ENCODE peak calls at places on chromosomes 13 and 19, in seven cellular contexts. O is GM12891, S is HL-60, U is breast epithelium, M is upper lobe of left lung, R is endothelial cell of umbilical vein, N is transverse colon. D is an unnamed sample.

GRCh38 chr13:106349080-106349841 is 186.2 kb downstream of the EFNB2 start:
- DNase-seq in M (peak), O (no peak), U (no peak), R (peak), S (no peak), N (peak), D (no peak)

GRCh38 chr13:109700176-109700575 is 86.2 kb downstream of the IRS2 start:
- DNase-seq in N (peak), R (peak), M (peak), U (no peak), S (peak), O (no peak), D (no peak)

GRCh38 chr19:28235606-28236125 is 977.3 kb downstream of the UQCRFS1 start:
- DNase-seq in R (no peak), N (no peak), M (no peak), S (no peak), U (no peak), O (no peak), D (no peak)

GRCh38 chr13:94390881-94391280 is 88.6 kb downstream of the DCT start:
- DNase-seq in O (no peak), R (no peak), S (no peak), U (no peak), N (no peak), M (no peak), D (no peak)

GRCh38 chr19:2469102-2469914 is 6.6 kb upstream of the GADD45B start:
- DNase-seq in R (peak), M (no peak), S (peak), U (no peak), N (no peak), O (no peak), D (no peak)

GRCh38 chr19:46224773-46225172 is 4.8 kb upstream of the IGFL1 start:
- DNase-seq in N (no peak), O (no peak), R (no peak), U (no peak), M (no peak), S (no peak), D (no peak)

GRCh38 chr13:101785858-101786257 is 333.4 kb downstream of the ITGBL1 start:
- DNase-seq in N (no peak), O (no peak), M (no peak), R (no peak), U (no peak), S (no peak), D (no peak)

GRCh38 chr19:4583961-4584669 is 24.6 kb upstream of the SEMA6B start:
- DNase-seq in R (peak), N (no peak), O (no peak), S (no peak), M (peak), U (no peak), D (no peak)

GRCh38 chr13:111954681-111955411 is 112.1 kb upstream of the SOX1 start:
- DNase-seq in R (no peak), S (no peak), O (no peak), M (no peak), U (no peak), N (no peak), D (no peak)

GRCh38 chr19:51978882-51979281 is 7.8 kb downstream of the ZNF350 start:
- DNase-seq in M (no peak), N (no peak), R (no peak), O (no peak), U (no peak), S (no peak), D (no peak)

GRCh38 chr13:38888309-38888708 is 102.3 kb downstream of the STOML3 start:
- DNase-seq in S (no peak), R (no peak), O (no peak), N (no peak), M (no peak), U (no peak), D (no peak)

GRCh38 chr13:24747248-24748151 is 16.5 kb upstream of the RNF17 start:
- DNase-seq in O (no peak), U (no peak), R (peak), M (peak), S (no peak), N (peak), D (no peak)

GRCh38 chr13:33262997-33263396 is 22.6 kb downstream of the STARD13 start:
- DNase-seq in O (no peak), R (no peak), M (no peak), N (no peak), S (no peak), U (no peak), D (no peak)

GRCh38 chr19:3287814-3288213 is 63.4 kb downstream of the CELF5 start:
- DNase-seq in S (no peak), N (no peak), R (no peak), M (no peak), O (no peak), U (no peak), D (no peak)

GRCh38 chr13:48818495-48818961 is 157.2 kb upstream of the FNDC3A start:
- DNase-seq in O (no peak), N (no peak), M (no peak), U (no peak), R (peak), S (no peak), D (no peak)

GRCh38 chr19:32857584-32857983 is 12.0 kb downstream of the SLC7A9 start:
- DNase-seq in U (no peak), O (no peak), M (no peak), S (no peak), R (no peak), N (no peak), D (no peak)

GRCh38 chr19:5103812-5104410 is 135.0 kb downstream of the KDM4B start:
- DNase-seq in N (no peak), R (no peak), U (no peak), S (no peak), M (peak), O (no peak), D (no peak)

GRCh38 chr13:21556051-21556450 is 47.9 kb downstream of the MICU2 start:
- DNase-seq in U (no peak), M (no peak), O (no peak), N (no peak), S (no peak), R (no peak), D (no peak)

GRCh38 chr13:43388282-43389034 is 365.1 kb downstream of the DNAJC15 start:
- DNase-seq in M (no peak), U (no peak), R (no peak), O (no peak), S (no peak), N (no peak), D (no peak)

GRCh38 chr19:708154-709141 is at the start of gene PALM:
- DNase-seq in U (no peak), M (peak), S (no peak), R (no peak), O (no peak), N (no peak), D (no peak)

GRCh38 chr13:43326100-43326499 is 302.7 kb downstream of the DNAJC15 start:
- DNase-seq in M (no peak), N (no peak), S (no peak), U (no peak), R (no peak), O (no peak), D (no peak)

GRCh38 chr19:50427997-50428425 is 4.7 kb upstream of the MYBPC2 start:
- DNase-seq in R (peak), S (peak), U (peak), M (peak), N (peak), O (no peak), D (no peak)

GRCh38 chr19:32469796-32470195 is 64.2 kb downstream of the DPY19L3 start:
- DNase-seq in S (no peak), M (no peak), O (no peak), N (no peak), R (no peak), U (no peak), D (no peak)

GRCh38 chr19:55674459-55674840 is 576 bp upstream of the EPN1 start:
- DNase-seq in S (no peak), R (no peak), O (no peak), N (no peak), M (no peak), U (no peak), D (no peak)

GRCh38 chr19:39388657-39389056 is 2.2 kb downstream of the PAF1 start:
- DNase-seq in M (no peak), O (no peak), U (no peak), S (no peak), N (no peak), R (no peak), D (no peak)
- TF ChIP-seq POLR2AphosphoS5 in M (no peak), O (no peak), U (no peak), S (no peak), N (no peak), R (no peak), D (no peak)

GRCh38 chr19:10450853-10451609 is 30.7 kb downstream of the PDE4A start:
- DNase-seq in O (peak), N (peak), S (no peak), R (no peak), M (no peak), U (no peak), D (no peak)
- TF ChIP-seq POLR2AphosphoS5 in O (no peak), N (no peak), S (no peak), R (no peak), M (no peak), U (no peak), D (no peak)

GRCh38 chr13:30870049-30870884 is 35.8 kb upstream of the MEDAG start:
- DNase-seq in R (peak), N (peak), U (no peak), O (peak), S (no peak), M (no peak), D (peak)
- TF ChIP-seq POLR2AphosphoS5 in R (peak), N (no peak), U (peak), O (no peak), S (no peak), M (no peak), D (no peak)

GRCh38 chr19:54155694-54156093 is 3.8 kb downstream of the LENG1 start:
- DNase-seq in M (peak), R (no peak), N (no peak), U (no peak), O (no peak), S (no peak), D (no peak)

GRCh38 chr19:54156490-54156889 is 3.0 kb downstream of the LENG1 start:
- DNase-seq in M (no peak), O (no peak), U (no peak), S (no peak), R (no peak), N (no peak), D (no peak)

GRCh38 chr19:54153731-54154326 is 5.7 kb downstream of the LENG1 start:
- DNase-seq in O (no peak), R (no peak), N (peak), U (no peak), S (no peak), M (no peak), D (no peak)

GRCh38 chr19:54152878-54153524 is 6.5 kb downstream of the LENG1 start:
- DNase-seq in O (no peak), R (no peak), N (no peak), S (no peak), M (peak), U (no peak), D (no peak)

GRCh38 chr19:54154603-54155345 is 4.7 kb downstream of the LENG1 start:
- DNase-seq in R (no peak), O (no peak), N (no peak), M (no peak), S (no peak), U (no peak), D (no peak)
- TF ChIP-seq POLR2AphosphoS5 in R (no peak), O (no peak), N (no peak), M (no peak), S (peak), U (no peak), D (no peak)

DNA sequence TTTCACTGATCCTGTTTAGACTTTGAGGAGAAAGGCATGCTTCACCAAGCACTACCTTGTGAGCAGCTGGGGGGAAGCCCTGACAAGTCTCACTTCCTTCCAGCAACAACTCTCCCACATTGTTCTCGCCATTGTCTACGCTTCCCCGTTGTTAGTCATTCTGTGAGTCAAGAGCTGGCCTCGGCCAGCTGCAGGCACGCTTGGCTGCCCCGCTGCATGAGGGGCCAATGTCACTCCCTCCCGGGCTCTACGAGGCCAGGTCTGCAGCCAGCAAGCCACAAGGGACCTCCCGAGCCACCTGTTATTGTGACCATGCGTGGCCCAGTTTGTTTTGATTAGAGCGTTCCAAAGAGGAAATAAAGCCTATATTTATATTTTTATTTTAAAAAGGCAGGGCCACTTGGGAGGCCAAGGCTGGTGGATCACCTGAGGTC is 220.9 kb downstream of the FOXO1 start:
- DNase-seq in M (peak), U (no peak), N (peak), S (no peak), O (peak), R (peak), D (peak)
- TF ChIP-seq POLR2AphosphoS5 in M (peak), U (peak), N (no peak), S (no peak), O (peak), R (peak), D (peak)

DNA sequence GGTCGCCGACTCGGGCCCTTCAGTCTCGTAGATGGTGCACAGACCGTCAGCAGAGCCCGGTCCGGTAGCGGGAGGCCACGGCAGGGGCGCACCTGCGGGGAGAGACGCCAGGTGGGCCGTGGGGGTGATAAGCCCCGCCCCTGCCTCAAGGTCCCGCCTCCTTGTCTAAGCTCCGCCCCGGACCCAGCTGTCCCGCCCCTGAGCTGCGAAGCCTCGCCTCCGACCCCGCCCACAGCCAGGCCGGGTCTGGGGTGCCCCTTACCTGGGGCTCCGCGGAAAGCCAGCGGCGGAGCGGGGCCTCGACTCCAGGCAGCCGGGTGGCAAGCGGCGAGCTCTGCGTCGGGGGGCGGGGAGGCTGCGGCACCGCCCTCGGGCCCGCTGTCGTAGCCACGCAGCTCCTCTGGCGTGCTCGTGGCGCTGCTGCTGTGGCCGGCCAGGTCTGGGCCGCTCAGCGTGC is 4.7 kb downstream of the PRR36 start:
- DNase-seq in M (peak), O (peak), U (peak), S (no peak), N (peak), R (peak), D (peak)
- TF ChIP-seq POLR2AphosphoS5 in M (no peak), O (no peak), U (no peak), S (no peak), N (no peak), R (no peak), D (no peak)

GRCh38 chr19:41922220-41922576 is 6.1 kb downstream of the ERFL start:
- DNase-seq in S (no peak), O (no peak), U (no peak), M (no peak), N (no peak), R (no peak), D (no peak)
- TF ChIP-seq POLR2AphosphoS5 in S (no peak), O (no peak), U (no peak), M (no peak), N (no peak), R (no peak), D (no peak)

GRCh38 chr19:36115453-36116343 is at the start of gene TBCB:
- DNase-seq in U (peak), R (peak), M (peak), S (peak), O (peak), N (peak), D (peak)
- TF ChIP-seq POLR2AphosphoS5 in U (peak), R (no peak), M (peak), S (peak), O (peak), N (peak), D (peak)

GRCh38 chr13:59356607-59357006 is 807.1 kb downstream of the DIAPH3 start:
- DNase-seq in N (peak), S (no peak), U (no peak), O (no peak), R (peak), M (no peak), D (no peak)
- TF ChIP-seq POLR2AphosphoS5 in N (no peak), S (no peak), U (no peak), O (no peak), R (no peak), M (peak), D (no peak)

GRCh38 chr13:81425286-81425685 is 1084.4 kb upstream of the SPRY2 start:
- DNase-seq in S (no peak), M (no peak), N (no peak), U (no peak), O (no peak), R (no peak), D (no peak)
- TF ChIP-seq POLR2AphosphoS5 in S (no peak), M (no peak), N (no peak), U (no peak), O (no peak), R (no peak), D (no peak)